ENCODE peak calls at places on chromosomes 5 and 9, in six cellular contexts. One of them, this sample, is unnamed.
A peak's percentile ranks its signal among the peaks of the same experiment; 100 is the strongest.

GRCh38 chr5:173984218-173984617 is 4.8 kb upstream of the C5orf47 start:
- DNase-seq in lower leg skin: no peak
- DNase-seq in body of pancreas: no peak
- DNase-seq in transverse colon: no peak
- DNase-seq in sigmoid colon: no peak
- DNase-seq in A549: peak; percentile 49
- DNase-seq in this sample: peak; percentile 18

GRCh38 chr9:16726023-16726422 is 144.4 kb downstream of the BNC2 start:
- DNase-seq in A549: peak; percentile 48
- DNase-seq in transverse colon: no peak
- DNase-seq in body of pancreas: no peak
- DNase-seq in sigmoid colon: no peak
- DNase-seq in lower leg skin: no peak
- DNase-seq in this sample: no peak

GRCh38 chr9:26012797-26013594 is 334.8 kb upstream of the TUSC1 start:
- DNase-seq in transverse colon: no peak
- DNase-seq in sigmoid colon: no peak
- DNase-seq in lower leg skin: no peak
- DNase-seq in A549: no peak
- DNase-seq in body of pancreas: no peak
- DNase-seq in this sample: no peak

GRCh38 chr5:119808024-119808423 is 178.7 kb downstream of the FAM170A start:
- DNase-seq in body of pancreas: no peak
- DNase-seq in lower leg skin: no peak
- DNase-seq in transverse colon: no peak
- DNase-seq in sigmoid colon: no peak
- DNase-seq in A549: no peak
- DNase-seq in this sample: no peak

GRCh38 chr5:125399885-125400284 is 653.4 kb upstream of the ZNF608 start:
- DNase-seq in lower leg skin: no peak
- DNase-seq in sigmoid colon: no peak
- DNase-seq in A549: no peak
- DNase-seq in body of pancreas: no peak
- DNase-seq in transverse colon: no peak
- DNase-seq in this sample: no peak

GRCh38 chr5:102536323-102536928 is 37.6 kb upstream of the SLCO6A1 start:
- DNase-seq in body of pancreas: no peak
- DNase-seq in A549: peak; percentile 11
- DNase-seq in lower leg skin: no peak
- DNase-seq in sigmoid colon: no peak
- DNase-seq in transverse colon: no peak
- DNase-seq in this sample: no peak

GRCh38 chr9:110266786-110267185 is 10.5 kb upstream of the TXN start:
- DNase-seq in A549: no peak
- DNase-seq in sigmoid colon: no peak
- DNase-seq in transverse colon: no peak
- DNase-seq in lower leg skin: no peak
- DNase-seq in body of pancreas: no peak
- DNase-seq in this sample: peak; percentile 78

GRCh38 chr5:28516657-28517175 is 1478.3 kb upstream of the CDH9 start:
- DNase-seq in transverse colon: no peak
- DNase-seq in lower leg skin: no peak
- DNase-seq in sigmoid colon: no peak
- DNase-seq in body of pancreas: no peak
- DNase-seq in A549: no peak
- DNase-seq in this sample: no peak

GRCh38 chr5:39780341-39780740 is 355.6 kb upstream of the DAB2 start:
- DNase-seq in sigmoid colon: no peak
- DNase-seq in transverse colon: no peak
- DNase-seq in body of pancreas: no peak
- DNase-seq in lower leg skin: no peak
- DNase-seq in A549: no peak
- DNase-seq in this sample: no peak

GRCh38 chr9:131598121-131598520 is 52.8 kb downstream of the PRRT1B start:
- DNase-seq in A549: no peak
- DNase-seq in lower leg skin: no peak
- DNase-seq in sigmoid colon: peak; percentile 76
- DNase-seq in transverse colon: peak; percentile 37
- DNase-seq in body of pancreas: peak; percentile 78
- DNase-seq in this sample: no peak

GRCh38 chr9:126166866-126167265 is 159.8 kb upstream of the MVB12B start:
- DNase-seq in body of pancreas: no peak
- DNase-seq in transverse colon: no peak
- DNase-seq in A549: no peak
- DNase-seq in lower leg skin: peak; percentile 52
- DNase-seq in sigmoid colon: no peak
- DNase-seq in this sample: no peak

GRCh38 chr9:70229579-70229978 is 29.2 kb upstream of the SMC5 start:
- DNase-seq in sigmoid colon: no peak
- DNase-seq in body of pancreas: no peak
- DNase-seq in lower leg skin: no peak
- DNase-seq in transverse colon: no peak
- DNase-seq in A549: peak; percentile 19
- DNase-seq in this sample: no peak

GRCh38 chr5:62460578-62460983 is 48.0 kb downstream of the IPO11 start:
- DNase-seq in sigmoid colon: no peak
- DNase-seq in transverse colon: no peak
- DNase-seq in lower leg skin: no peak
- DNase-seq in A549: peak; percentile 51
- DNase-seq in body of pancreas: peak; percentile 7
- DNase-seq in this sample: peak; percentile 54

GRCh38 chr9:130707225-130707976 is 13.8 kb downstream of the EXOSC2 start:
- DNase-seq in A549: peak; percentile 68
- DNase-seq in sigmoid colon: peak; percentile 77
- DNase-seq in lower leg skin: peak; percentile 89
- DNase-seq in body of pancreas: peak; percentile 83
- DNase-seq in transverse colon: peak; percentile 76
- DNase-seq in this sample: peak; percentile 88

GRCh38 chr9:131728546-131728910 is 11.3 kb downstream of the RAPGEF1 start:
- DNase-seq in sigmoid colon: no peak
- DNase-seq in lower leg skin: no peak
- DNase-seq in body of pancreas: no peak
- DNase-seq in A549: no peak
- DNase-seq in transverse colon: no peak
- DNase-seq in this sample: no peak

GRCh38 chr9:87546704-87547103 is 49.0 kb downstream of the DAPK1 start:
- DNase-seq in lower leg skin: no peak
- DNase-seq in sigmoid colon: no peak
- DNase-seq in body of pancreas: no peak
- DNase-seq in A549: no peak
- DNase-seq in transverse colon: no peak
- DNase-seq in this sample: no peak

GRCh38 chr9:87549774-87550173 is 52.1 kb downstream of the DAPK1 start:
- DNase-seq in transverse colon: no peak
- DNase-seq in A549: no peak
- DNase-seq in lower leg skin: no peak
- DNase-seq in sigmoid colon: no peak
- DNase-seq in body of pancreas: no peak
- DNase-seq in this sample: no peak

GRCh38 chr9:87548159-87548558 is 50.5 kb downstream of the DAPK1 start:
- DNase-seq in A549: no peak
- DNase-seq in lower leg skin: no peak
- DNase-seq in sigmoid colon: no peak
- DNase-seq in body of pancreas: no peak
- DNase-seq in transverse colon: no peak
- DNase-seq in this sample: no peak

GRCh38 chr9:87545858-87546257 is 48.2 kb downstream of the DAPK1 start:
- DNase-seq in body of pancreas: no peak
- DNase-seq in transverse colon: no peak
- DNase-seq in A549: no peak
- DNase-seq in lower leg skin: no peak
- DNase-seq in sigmoid colon: no peak
- DNase-seq in this sample: no peak

DNA sequence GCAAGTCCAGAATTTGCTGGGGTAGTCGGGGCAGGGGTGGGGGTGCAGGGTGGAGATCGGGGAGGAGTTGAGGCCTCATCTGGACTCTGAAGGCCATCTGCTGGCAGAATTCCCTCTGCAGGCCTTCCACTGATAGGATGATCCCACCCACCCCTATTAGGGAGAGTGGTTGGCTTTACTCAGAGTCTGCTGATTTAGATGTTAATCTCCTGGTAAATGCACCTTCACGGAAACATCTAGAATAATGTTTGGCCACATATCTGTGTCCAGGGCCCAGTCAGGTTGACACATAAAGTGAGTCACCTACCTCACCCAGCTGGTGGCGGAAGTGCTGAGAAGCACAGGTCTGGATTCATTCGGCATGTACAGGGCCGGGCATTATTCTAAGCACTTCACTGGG is 50.0 kb downstream of the DAPK1 start:
- DNase-seq in A549: peak; percentile 21
- DNase-seq in sigmoid colon: no peak
- DNase-seq in lower leg skin: no peak
- DNase-seq in body of pancreas: peak; percentile 45
- DNase-seq in transverse colon: no peak
- DNase-seq in this sample: no peak
- TF ChIP-seq POLR2A in A549: no peak
- TF ChIP-seq POLR2A in sigmoid colon: no peak
- TF ChIP-seq POLR2A in lower leg skin: no peak
- TF ChIP-seq POLR2A in body of pancreas: no peak
- TF ChIP-seq POLR2A in transverse colon: no peak
- TF ChIP-seq POLR2A in this sample: no peak

DNA sequence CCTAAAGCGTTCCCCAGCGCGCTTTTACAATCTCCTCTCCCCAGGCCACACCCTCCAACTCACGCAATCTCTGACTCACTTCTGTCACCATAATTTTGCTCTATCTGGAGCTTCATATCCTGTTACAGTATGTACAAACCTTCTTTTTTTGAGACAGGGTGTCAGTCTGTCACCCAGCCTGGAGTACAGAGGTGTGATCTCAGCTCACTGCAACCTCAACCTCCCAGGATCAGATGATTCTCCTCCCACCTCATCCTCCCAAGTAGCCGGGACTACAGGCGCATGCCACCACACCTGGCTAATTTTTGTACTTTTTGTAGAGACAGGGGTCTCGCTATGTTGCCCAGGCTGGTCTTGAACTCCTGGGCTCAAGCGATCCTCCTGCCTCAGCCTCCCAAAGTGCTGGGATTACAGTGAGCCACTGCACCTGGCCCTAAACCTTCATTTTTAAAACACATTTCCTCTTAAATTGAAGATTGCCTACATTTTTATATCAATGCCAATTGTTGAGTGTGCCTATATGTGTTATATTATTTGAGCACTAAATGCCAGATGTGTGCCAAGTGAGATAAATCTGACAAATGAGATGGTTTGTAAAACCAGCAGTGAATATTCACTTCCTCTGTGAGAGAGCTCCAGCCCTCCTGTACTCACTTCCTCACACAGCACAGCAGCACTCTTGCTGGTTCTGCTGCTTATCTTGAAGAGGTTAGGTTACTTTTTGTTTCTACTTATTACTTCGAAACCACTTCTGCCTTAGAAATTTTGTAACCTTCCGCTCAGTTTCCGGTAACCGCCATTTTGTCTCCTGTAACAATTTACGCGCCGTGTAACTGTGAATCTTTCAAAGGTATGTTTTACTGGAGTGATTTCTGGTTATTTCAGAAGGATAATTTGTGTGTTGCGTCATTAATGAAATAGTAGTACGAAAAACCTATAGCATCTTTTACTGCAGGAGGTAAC is 57.9 kb downstream of the DOCK8 start:
- DNase-seq in A549: no peak
- DNase-seq in lower leg skin: no peak
- DNase-seq in body of pancreas: peak; percentile 52
- DNase-seq in sigmoid colon: no peak
- DNase-seq in transverse colon: peak; percentile 60
- DNase-seq in this sample: peak; percentile 91
- TF ChIP-seq POLR2A in A549: no peak
- TF ChIP-seq POLR2A in lower leg skin: no peak
- TF ChIP-seq POLR2A in body of pancreas: no peak
- TF ChIP-seq POLR2A in sigmoid colon: no peak
- TF ChIP-seq POLR2A in transverse colon: peak; percentile 33
- TF ChIP-seq POLR2A in this sample: peak; percentile 51

GRCh38 chr5:148801682-148802276 is 24.6 kb upstream of the ADRB2 start:
- DNase-seq in sigmoid colon: no peak
- DNase-seq in transverse colon: no peak
- DNase-seq in A549: no peak
- DNase-seq in body of pancreas: no peak
- DNase-seq in lower leg skin: no peak
- DNase-seq in this sample: no peak

GRCh38 chr5:148808864-148809642 is 17.4 kb upstream of the ADRB2 start:
- DNase-seq in transverse colon: peak; percentile 38
- DNase-seq in body of pancreas: peak; percentile 38
- DNase-seq in sigmoid colon: no peak
- DNase-seq in A549: no peak
- DNase-seq in lower leg skin: no peak
- DNase-seq in this sample: no peak

GRCh38 chr5:148807845-148808244 is 18.6 kb upstream of the ADRB2 start:
- DNase-seq in body of pancreas: peak; percentile 28
- DNase-seq in sigmoid colon: no peak
- DNase-seq in transverse colon: peak; percentile 19
- DNase-seq in A549: no peak
- DNase-seq in lower leg skin: no peak
- DNase-seq in this sample: peak; percentile 7

GRCh38 chr5:148806520-148806931 is 19.9 kb upstream of the ADRB2 start:
- DNase-seq in transverse colon: no peak
- DNase-seq in A549: no peak
- DNase-seq in body of pancreas: no peak
- DNase-seq in lower leg skin: no peak
- DNase-seq in sigmoid colon: no peak
- DNase-seq in this sample: no peak

GRCh38 chr5:148805323-148806290 is 20.8 kb upstream of the ADRB2 start:
- DNase-seq in sigmoid colon: no peak
- DNase-seq in A549: no peak
- DNase-seq in lower leg skin: no peak
- DNase-seq in transverse colon: no peak
- DNase-seq in body of pancreas: peak; percentile 26
- DNase-seq in this sample: no peak
- TF ChIP-seq POLR2A in sigmoid colon: no peak
- TF ChIP-seq POLR2A in A549: no peak
- TF ChIP-seq POLR2A in lower leg skin: no peak
- TF ChIP-seq POLR2A in transverse colon: no peak
- TF ChIP-seq POLR2A in body of pancreas: no peak
- TF ChIP-seq POLR2A in this sample: no peak

DNA sequence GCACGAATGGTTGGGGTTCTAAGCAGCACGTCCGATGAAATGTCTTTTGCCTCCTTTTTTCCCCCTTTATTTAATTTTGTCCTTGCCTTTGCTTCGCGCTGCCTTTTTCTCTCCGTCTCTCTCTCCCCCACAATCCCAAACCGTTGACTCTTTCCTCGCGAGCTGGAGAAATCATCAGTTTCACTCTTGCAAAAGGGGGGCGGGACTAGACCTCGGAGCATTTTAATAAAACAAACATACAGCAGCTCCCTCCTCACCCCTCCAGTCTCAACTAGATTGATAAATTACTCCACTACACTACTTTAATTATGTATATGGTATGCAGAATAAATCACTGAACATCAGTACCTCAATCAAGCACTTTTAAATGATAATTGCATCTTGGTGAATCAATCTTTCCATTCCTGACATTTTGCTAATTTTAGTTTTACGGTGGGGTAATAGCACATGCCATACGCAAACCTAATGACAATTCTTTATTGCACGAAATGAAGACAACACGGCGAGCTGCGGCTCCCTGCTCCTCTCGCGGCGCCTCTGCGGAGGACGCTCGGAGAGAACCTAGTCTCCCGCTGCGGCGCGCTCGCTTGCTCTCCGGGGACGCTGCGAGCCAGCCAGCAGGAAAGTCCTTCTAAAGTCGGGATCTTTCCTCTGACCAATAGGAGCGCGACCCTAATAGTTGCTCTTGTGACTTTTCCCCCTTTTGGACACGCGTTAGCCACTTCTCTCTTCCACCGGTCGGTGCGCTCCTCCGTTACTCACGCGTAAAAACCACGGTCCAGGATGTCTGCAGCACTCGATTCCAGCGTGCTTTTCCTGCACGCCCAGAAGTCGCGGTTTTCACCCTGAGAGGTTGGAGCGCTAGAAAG is 816 bp upstream of the MEF2C start:
- DNase-seq in body of pancreas: peak; percentile 62
- DNase-seq in sigmoid colon: peak; percentile 93
- DNase-seq in lower leg skin: peak; percentile 89
- DNase-seq in A549: peak; percentile 18
- DNase-seq in transverse colon: peak; percentile 63
- DNase-seq in this sample: peak; percentile 70
- TF ChIP-seq POLR2A in body of pancreas: no peak
- TF ChIP-seq POLR2A in sigmoid colon: peak; percentile 43
- TF ChIP-seq POLR2A in lower leg skin: no peak
- TF ChIP-seq POLR2A in A549: no peak
- TF ChIP-seq POLR2A in transverse colon: peak; percentile 56
- TF ChIP-seq POLR2A in this sample: no peak

This sample was measured in erythroblast.